ENCODE peak calls at places on chromosomes 11 and 22, in eight cellular contexts. G is stomach, E is sigmoid colon, Y is A549, I is H1, R is tibial nerve, C is SK-N-SH, N is esophagus muscularis mucosa. J is an unnamed sample. For H3K4me1, the result is how much of the 10 kb centered on the place peaks cover.

GRCh38 chr11:122681070-122681469 is 25.5 kb downstream of the UBASH3B start:
- DNase-seq in G (no peak), E (no peak), Y (no peak), I (no peak), R (no peak), C (no peak), N (no peak), J (no peak)

GRCh38 chr22:24230911-24231656 is 13.8 kb downstream of the GGT5 start:
- DNase-seq in G (peak), E (peak), Y (no peak), I (peak), R (no peak), C (peak), N (no peak), J (peak)

GRCh38 chr22:26172389-26172990 is 3.2 kb downstream of the SEZ6L start:
- DNase-seq in G (no peak), E (no peak), Y (peak), I (no peak), R (no peak), C (peak), N (no peak), J (peak)

GRCh38 chr11:11070976-11071375 is 213.1 kb upstream of the ZBED5 start:
- DNase-seq in G (no peak), E (no peak), Y (no peak), I (no peak), R (no peak), C (no peak), N (peak), J (no peak)

GRCh38 chr11:96090711-96091110 is 166.8 kb upstream of the MTMR2 start:
- DNase-seq in G (no peak), E (no peak), Y (no peak), I (no peak), R (no peak), C (no peak), N (no peak), J (no peak)

GRCh38 chr22:46105494-46106278 is 44.6 kb upstream of the PPARA start:
- DNase-seq in G (peak), E (peak), Y (peak), I (no peak), R (no peak), C (no peak), N (no peak), J (peak)

GRCh38 chr22:23306438-23306921 is 126.2 kb downstream of the BCR start:
- DNase-seq in G (no peak), E (no peak), Y (no peak), I (no peak), R (no peak), C (no peak), N (peak), J (no peak)

GRCh38 chr11:17298302-17298701 is 21.8 kb downstream of the NUCB2 start:
- DNase-seq in G (no peak), E (no peak), Y (no peak), I (no peak), R (no peak), C (no peak), N (no peak), J (no peak)

GRCh38 chr11:86196291-86196690 is 48.3 kb upstream of the EED start:
- DNase-seq in G (no peak), E (no peak), Y (no peak), I (no peak), R (no peak), C (no peak), N (no peak), J (no peak)

GRCh38 chr11:47314992-47315391 is 37.5 kb downstream of the MYBPC3 start:
- DNase-seq in G (no peak), E (no peak), Y (no peak), I (no peak), R (no peak), C (peak), N (no peak), J (no peak)

GRCh38 chr11:61972112-61972795 is 4.8 kb upstream of the FTH1 start:
- DNase-seq in G (no peak), E (no peak), Y (no peak), I (no peak), R (no peak), C (no peak), N (no peak), J (no peak)

GRCh38 chr11:64804346-64805210 is 1.6 kb upstream of the MAP4K2 start:
- DNase-seq in G (no peak), E (peak), Y (peak), I (no peak), R (no peak), C (no peak), N (no peak), J (no peak)

GRCh38 chr11:20093775-20094174 is 66.5 kb downstream of the DBX1 start:
- DNase-seq in G (no peak), E (no peak), Y (no peak), I (no peak), R (no peak), C (no peak), N (no peak), J (no peak)

GRCh38 chr11:31218847-31219246 is 150.7 kb downstream of the DCDC1 start:
- DNase-seq in G (no peak), E (no peak), Y (no peak), I (no peak), R (no peak), C (no peak), N (no peak), J (no peak)

GRCh38 chr11:34639545-34639944 is 18.7 kb downstream of the EHF start:
- DNase-seq in G (no peak), E (no peak), Y (peak), I (no peak), R (no peak), C (no peak), N (no peak), J (peak)

GRCh38 chr11:30984442-30984816 is 385.1 kb downstream of the DCDC1 start:
- DNase-seq in G (no peak), E (no peak), Y (peak), I (no peak), R (no peak), C (peak), N (no peak), J (no peak)

GRCh38 chr22:22085702-22086500 is 103.3 kb upstream of the TOP3B start:
- DNase-seq in G (no peak), E (no peak), Y (no peak), I (no peak), R (no peak), C (peak), N (peak), J (no peak)

GRCh38 chr22:29003552-29003951 is 58.1 kb downstream of the C22orf31 start:
- DNase-seq in G (no peak), E (no peak), Y (no peak), I (no peak), R (no peak), C (no peak), N (no peak), J (no peak)

GRCh38 chr11:15867886-15868285 is 488.5 kb downstream of the SOX6 start:
- DNase-seq in G (no peak), E (no peak), Y (no peak), I (no peak), R (no peak), C (no peak), N (no peak), J (no peak)

GRCh38 chr22:49754674-49755590 is 72.7 kb downstream of the BRD1 start:
- DNase-seq in G (peak), E (peak), Y (no peak), I (no peak), R (no peak), C (peak), N (peak), J (no peak)

GRCh38 chr11:102494216-102494615 is 36.3 kb downstream of the MMP7 start:
- DNase-seq in G (peak), E (no peak), Y (peak), I (no peak), R (no peak), C (no peak), N (no peak), J (peak)

GRCh38 chr11:5004429-5005274 is 10.0 kb downstream of the OR51L1 start:
- DNase-seq in G (peak), E (no peak), Y (peak), I (peak), R (no peak), C (peak), N (no peak), J (peak)

GRCh38 chr11:123231263-123231662 is 36.2 kb upstream of the CLMP start:
- DNase-seq in G (no peak), E (no peak), Y (peak), I (no peak), R (no peak), C (no peak), N (no peak), J (no peak)

GRCh38 chr22:40271440-40271839 is 74.9 kb upstream of the ADSL start:
- DNase-seq in G (no peak), E (no peak), Y (no peak), I (no peak), R (no peak), C (no peak), N (no peak), J (no peak)
- TF ChIP-seq EP300 in G (no peak), E (no peak), Y (no peak), I (no peak), R (peak), C (no peak), N (no peak), J (no peak)

GRCh38 chr22:36454916-36455570 is 26.4 kb downstream of the TXN2 start:
- DNase-seq in G (peak), E (peak), Y (peak), I (peak), R (peak), C (peak), N (peak), J (peak)
- TF ChIP-seq CTCF in G (no peak), E (no peak), Y (peak), I (peak), R (no peak), C (no peak), N (no peak), J (no peak)

DNA sequence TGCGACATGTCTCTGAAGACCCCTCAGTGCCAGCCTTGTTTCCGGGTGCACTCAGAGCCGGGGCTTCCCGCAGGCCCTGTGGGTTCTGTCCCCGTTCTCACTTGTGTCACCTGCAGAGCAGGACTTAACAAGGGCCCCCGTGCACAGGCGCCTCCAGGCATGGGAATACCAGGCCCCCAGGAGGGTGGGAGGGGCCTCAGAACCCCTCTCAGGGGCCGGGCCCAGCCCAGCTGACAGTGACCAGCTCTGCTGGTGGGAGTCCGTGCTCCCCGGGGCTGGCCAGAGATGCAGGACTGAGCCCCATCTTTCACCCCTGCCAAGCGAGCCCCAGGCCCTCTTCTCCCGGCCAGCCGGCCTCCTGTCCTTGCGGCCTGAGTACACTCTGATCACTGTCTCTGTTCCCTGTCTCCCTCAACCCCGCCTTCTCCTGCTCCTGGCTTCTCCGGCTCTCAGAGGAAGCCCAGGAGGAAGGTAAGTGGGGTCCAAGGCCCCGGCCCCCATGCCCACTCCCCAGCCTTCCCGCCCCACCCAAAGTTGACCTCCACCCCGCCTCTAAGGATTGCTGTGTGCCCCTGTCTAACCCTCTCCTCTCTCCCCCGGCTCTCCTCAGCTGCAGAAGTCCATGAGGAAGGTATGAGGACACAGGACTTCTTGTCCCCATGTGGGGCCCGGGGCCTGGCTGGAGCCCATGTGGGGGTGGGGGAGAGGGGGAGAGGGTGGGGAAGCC is 5.3 kb downstream of the TNNT3 start:
- DNase-seq in G (no peak), E (no peak), Y (no peak), I (no peak), R (no peak), C (peak), N (no peak), J (no peak)
- H3K4me1 ChIP-seq in G (under half), E (under half), Y (under half), I (under half), R (under half), C (under half), N (under half), J (under half)

GRCh38 chr11:124987096-124987495 is 33.1 kb downstream of the CCDC15 start:
- DNase-seq in G (no peak), E (no peak), Y (no peak), I (no peak), R (no peak), C (no peak), N (no peak), J (no peak)
- TF ChIP-seq EP300 in G (no peak), E (no peak), Y (no peak), I (no peak), R (no peak), C (no peak), N (no peak), J (no peak)

GRCh38 chr11:128553662-128554392 is 33.5 kb downstream of the ETS1 start:
- DNase-seq in G (no peak), E (no peak), Y (peak), I (no peak), R (no peak), C (no peak), N (peak), J (no peak)
- TF ChIP-seq CTCF in G (no peak), E (no peak), Y (no peak), I (no peak), R (no peak), C (no peak), N (peak), J (no peak)